ENCODE peak calls at places on chromosomes 1 and 21, in seven cellular contexts. I is GM23248, Z is adrenal gland, V is lung, H is spleen, K is SJSA1, A is HAP-1. N is an unnamed sample. For H3K4me1 and H3K9me3, the result is how much of the 10 kb centered on the place peaks cover.

GRCh38 chr1:111596499-111596898 is 23.1 kb upstream of the RAP1A start:
- DNase-seq in I (no peak), Z (no peak), V (no peak), H (peak), K (no peak), A (no peak), N (no peak)

GRCh38 chr1:4527819-4528218 is 126.6 kb upstream of the AJAP1 start:
- DNase-seq in I (no peak), Z (no peak), V (no peak), H (no peak), K (no peak), A (no peak), N (no peak)

GRCh38 chr1:119648620-119649004 is 546 bp upstream of the ZNF697 start:
- DNase-seq in I (no peak), Z (no peak), V (no peak), H (no peak), K (no peak), A (no peak), N (no peak)

GRCh38 chr1:34844252-34844634 is 15.3 kb downstream of the SMIM12 start:
- DNase-seq in I (no peak), Z (no peak), V (no peak), H (no peak), K (no peak), A (peak), N (no peak)

GRCh38 chr1:42046772-42047552 is 106.2 kb upstream of the GUCA2B start:
- DNase-seq in I (no peak), Z (peak), V (no peak), H (no peak), K (no peak), A (no peak), N (no peak)

GRCh38 chr1:112674440-112674985 is at the start of gene MOV10:
- DNase-seq in I (peak), Z (peak), V (peak), H (peak), K (peak), A (peak), N (peak)

GRCh38 chr1:201461783-201462441 is 7.1 kb downstream of the PHLDA3 start:
- DNase-seq in I (peak), Z (peak), V (peak), H (peak), K (peak), A (no peak), N (peak)

GRCh38 chr1:34597877-34598514 is 156.9 kb upstream of the GJB5 start:
- DNase-seq in I (peak), Z (peak), V (peak), H (peak), K (peak), A (peak), N (no peak)

GRCh38 chr1:23865543-23865930 is 2.6 kb downstream of the FUCA1 start:
- DNase-seq in I (peak), Z (peak), V (peak), H (no peak), K (no peak), A (no peak), N (peak)

GRCh38 chr1:152869808-152870419 is 8.2 kb upstream of the SMCP start:
- DNase-seq in I (peak), Z (peak), V (peak), H (no peak), K (no peak), A (peak), N (no peak)

GRCh38 chr1:1059494-1060280 is 14.4 kb downstream of the RNF223 start:
- DNase-seq in I (peak), Z (peak), V (peak), H (peak), K (no peak), A (peak), N (no peak)

GRCh38 chr1:117173711-117174110 is 37.0 kb downstream of the VTCN1 start:
- DNase-seq in I (no peak), Z (no peak), V (no peak), H (no peak), K (no peak), A (no peak), N (no peak)

GRCh38 chr1:73637275-73637674 is 560.7 kb downstream of the LRRIQ3 start:
- DNase-seq in I (no peak), Z (no peak), V (no peak), H (no peak), K (no peak), A (no peak), N (no peak)

GRCh38 chr1:225347123-225347683 is 80.6 kb downstream of the LBR start:
- DNase-seq in I (no peak), Z (no peak), V (no peak), H (no peak), K (no peak), A (no peak), N (no peak)

GRCh38 chr1:8712413-8713229 is 104.8 kb downstream of the RERE start:
- DNase-seq in I (peak), Z (no peak), V (no peak), H (no peak), K (peak), A (peak), N (no peak)

GRCh38 chr21:36966846-36967657 is 583 bp upstream of the HLCS start:
- DNase-seq in I (peak), Z (peak), V (no peak), H (peak), K (no peak), A (no peak), N (no peak)

GRCh38 chr1:109632671-109633346 is 13.2 kb downstream of the AMPD2 start:
- DNase-seq in I (no peak), Z (peak), V (peak), H (no peak), K (peak), A (peak), N (no peak)

GRCh38 chr1:44305962-44306422 is 49.1 kb downstream of the ERI3 start:
- DNase-seq in I (no peak), Z (no peak), V (no peak), H (no peak), K (no peak), A (no peak), N (no peak)

GRCh38 chr1:54317084-54317483 is 89.1 kb downstream of the SSBP3 start:
- DNase-seq in I (no peak), Z (no peak), V (no peak), H (no peak), K (no peak), A (no peak), N (no peak)

GRCh38 chr1:225872075-225872430 is 10.1 kb downstream of the TMEM63A start:
- DNase-seq in I (peak), Z (no peak), V (no peak), H (no peak), K (no peak), A (no peak), N (no peak)

GRCh38 chr1:53956308-53957168 is 10.4 kb downstream of the LRRC42 start:
- DNase-seq in I (peak), Z (no peak), V (no peak), H (no peak), K (no peak), A (peak), N (no peak)

GRCh38 chr1:87206444-87206843 is 122.2 kb upstream of the LMO4 start:
- DNase-seq in I (no peak), Z (no peak), V (no peak), H (no peak), K (no peak), A (no peak), N (no peak)

GRCh38 chr1:160354388-160354985 is 11.3 kb downstream of the NCSTN start:
- DNase-seq in I (peak), Z (no peak), V (no peak), H (no peak), K (no peak), A (peak), N (no peak)

GRCh38 chr1:148289647-148290046 is 137.6 kb upstream of the NBPF11 start:
- DNase-seq in I (no peak), Z (no peak), V (no peak), H (no peak), K (no peak), A (no peak), N (no peak)

GRCh38 chr1:211928993-211929637 is 98.6 kb upstream of the LPGAT1 start:
- DNase-seq in I (peak), Z (no peak), V (peak), H (no peak), K (no peak), A (peak), N (no peak)

GRCh38 chr1:229093546-229094336 is 177.2 kb upstream of the RAB4A start:
- DNase-seq in I (no peak), Z (no peak), V (peak), H (no peak), K (no peak), A (no peak), N (no peak)

GRCh38 chr1:9275567-9276034 is 17.1 kb upstream of the SPSB1 start:
- DNase-seq in I (peak), Z (peak), V (peak), H (peak), K (peak), A (no peak), N (no peak)

GRCh38 chr1:183024352-183025337 is 1.4 kb downstream of the LAMC1 start:
- DNase-seq in I (peak), Z (no peak), V (no peak), H (no peak), K (no peak), A (no peak), N (no peak)

GRCh38 chr1:67580671-67581403 is 104.2 kb upstream of the GADD45A start:
- DNase-seq in I (no peak), Z (no peak), V (no peak), H (no peak), K (no peak), A (no peak), N (no peak)

GRCh38 chr1:47508900-47509488 is 71.2 kb downstream of the FOXD2 start:
- DNase-seq in I (peak), Z (peak), V (no peak), H (peak), K (no peak), A (no peak), N (no peak)

GRCh38 chr21:45528981-45529784 is 13.1 kb downstream of the SLC19A1 start:
- DNase-seq in I (no peak), Z (no peak), V (no peak), H (peak), K (no peak), A (no peak), N (peak)

GRCh38 chr1:14919289-14919688 is 234.3 kb upstream of the TMEM51 start:
- DNase-seq in I (no peak), Z (no peak), V (no peak), H (no peak), K (no peak), A (no peak), N (no peak)
- H3K4me1 ChIP-seq in I (under half), Z (under half), V (under half), H (under half), K (under half), A (under half), N (under half)

DNA sequence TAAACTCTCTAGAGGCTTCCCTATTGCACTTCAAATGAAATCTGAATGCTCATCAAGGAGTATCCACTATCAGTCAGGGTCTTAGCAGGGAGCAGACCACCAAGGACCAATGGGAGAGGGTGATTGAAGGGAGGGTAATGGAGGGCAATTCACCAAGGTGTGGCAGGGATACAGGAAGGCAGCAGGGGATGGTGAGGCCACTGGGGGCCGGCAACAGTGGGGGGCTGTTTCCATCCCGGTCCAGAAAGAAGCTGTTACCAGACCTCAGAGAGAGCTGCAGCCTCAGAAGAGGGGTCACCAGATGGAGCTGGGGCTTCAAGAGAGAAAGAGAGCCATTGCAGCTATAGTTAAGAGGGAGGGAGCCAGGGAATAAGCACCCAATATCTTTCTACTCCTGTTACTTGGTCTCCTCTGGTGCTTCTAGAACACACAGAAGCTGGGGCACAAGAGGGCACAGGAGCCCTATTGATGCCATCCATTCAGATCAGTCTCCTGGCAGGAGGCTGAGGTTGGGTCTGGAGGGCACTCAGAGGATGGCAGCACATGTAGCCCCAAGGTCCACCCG is 417.6 kb downstream of the PTPRU start:
- DNase-seq in I (no peak), Z (no peak), V (no peak), H (no peak), K (peak), A (no peak), N (peak)
- H3K9me3 ChIP-seq in I (under half), Z (under half), V (under half), H (under half), K (under half), A (under half), N (under half)

GRCh38 chr21:28459193-28459592 is 533.5 kb downstream of the LTN1 start:
- DNase-seq in I (no peak), Z (no peak), V (no peak), H (no peak), K (no peak), A (no peak), N (no peak)

GRCh38 chr21:28454978-28455600 is 537.6 kb downstream of the LTN1 start:
- DNase-seq in I (peak), Z (no peak), V (no peak), H (no peak), K (no peak), A (no peak), N (no peak)
- H3K4me3 ChIP-seq in I (peak), Z (no peak), V (no peak), H (no peak), K (no peak), A (no peak), N (no peak)

DNA sequence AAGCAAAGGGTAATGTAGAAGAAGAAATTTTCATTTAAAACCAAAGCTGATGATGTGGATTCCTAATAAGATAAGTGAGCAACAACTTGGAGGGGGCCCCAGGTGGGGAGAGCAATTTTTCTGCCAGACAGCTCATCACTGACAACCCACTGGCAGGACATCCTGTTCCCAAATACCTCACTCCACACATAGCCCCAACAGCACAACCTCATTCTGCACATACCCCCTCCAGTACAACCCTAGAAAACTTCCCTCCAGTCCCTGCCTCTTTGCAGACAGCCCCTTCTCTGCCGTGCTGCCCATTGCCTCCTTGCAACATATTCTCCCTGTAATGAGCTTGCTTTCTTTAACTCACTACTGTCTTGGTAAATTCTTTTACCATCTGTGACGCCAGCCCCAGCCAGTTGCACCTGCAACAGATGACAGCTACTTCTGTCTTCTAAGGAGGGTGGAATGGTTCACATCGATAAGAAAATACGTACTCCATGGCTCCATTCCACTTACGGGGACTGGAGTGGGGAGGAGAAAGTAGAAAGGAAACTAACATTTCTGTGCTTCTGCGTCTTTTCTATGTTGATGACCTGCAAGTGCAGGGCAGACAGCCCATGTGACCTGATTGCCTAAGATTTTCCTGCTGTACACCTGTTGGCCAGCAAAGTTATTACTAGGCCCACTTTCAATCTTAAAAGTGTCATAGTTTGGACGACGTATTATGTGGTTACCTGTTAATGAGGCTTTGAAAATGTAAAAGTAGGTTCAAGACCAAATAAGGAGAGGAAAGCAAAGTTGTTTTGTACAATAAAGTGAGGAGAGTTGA is 14.7 kb downstream of the RHEX start:
- DNase-seq in I (no peak), Z (no peak), V (peak), H (no peak), K (no peak), A (no peak), N (no peak)
- H3K4me1 ChIP-seq in I (under half), Z (under half), V (under half), H (under half), K (under half), A (under half), N (under half)

DNA sequence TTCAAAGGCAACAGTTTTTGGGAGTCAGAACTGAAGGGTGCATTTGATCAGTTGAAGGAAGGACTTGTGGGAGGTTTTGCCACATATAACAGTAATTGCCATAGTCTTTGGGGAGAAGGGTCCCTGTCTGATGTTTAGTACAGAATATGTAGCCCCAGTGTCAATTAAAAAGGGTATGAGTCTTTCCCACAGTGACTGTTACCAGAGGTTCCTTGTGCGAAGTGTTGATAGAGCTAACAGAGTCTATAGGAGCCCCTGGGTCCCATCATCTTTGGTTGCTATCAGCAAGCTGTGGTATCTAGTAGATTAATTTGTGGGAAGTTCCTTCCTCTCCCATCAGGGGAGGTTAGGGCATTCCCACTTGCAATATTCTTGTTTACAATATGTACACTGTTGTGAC is 329.2 kb downstream of the PTPRU start:
- DNase-seq in I (no peak), Z (no peak), V (no peak), H (no peak), K (no peak), A (no peak), N (no peak)
- H3K9me3 ChIP-seq in I (under half), Z (under half), V (under half), H (half or more), K (under half), A (under half), N (under half)

N was measured in RWPE2.